ENCODE peak calls at places on chromosomes 12 and 14, in four cellular contexts. Y, D, C and K are unnamed samples.

GRCh38 chr12:101209319-101210302 is at the start of gene SLC5A8:
- DNase-seq in Y (no peak), D (no peak), C (no peak), K (peak; percentile 53)

GRCh38 chr14:54594531-54594930 is 27.6 kb downstream of the SAMD4A start:
- DNase-seq in Y (no peak), D (no peak), C (no peak), K (no peak)

GRCh38 chr12:88793091-88793490 is 212.8 kb upstream of the KITLG start:
- DNase-seq in Y (no peak), D (no peak), C (no peak), K (no peak)

GRCh38 chr12:52197371-52198231 is 5.8 kb upstream of the KRT80 start:
- DNase-seq in Y (no peak), D (no peak), C (no peak), K (no peak)

GRCh38 chr12:3560295-3560620 is 69.3 kb downstream of the PRMT8 start:
- DNase-seq in Y (no peak), D (no peak), C (no peak), K (no peak)

GRCh38 chr12:52007158-52007921 is 594 bp downstream of the TAMALIN start:
- DNase-seq in Y (no peak), D (no peak), C (no peak), K (peak; percentile 43)

GRCh38 chr12:617304-617915 is 45.8 kb downstream of the NINJ2 start:
- DNase-seq in Y (peak; percentile 77), D (no peak), C (no peak), K (no peak)

GRCh38 chr12:79685068-79685467 is 5.7 kb downstream of the PAWR start:
- DNase-seq in Y (peak; percentile 26), D (no peak), C (no peak), K (no peak)

GRCh38 chr14:22811752-22812151 is 3.5 kb downstream of the SLC7A7 start:
- DNase-seq in Y (no peak), D (no peak), C (no peak), K (no peak)

GRCh38 chr14:22886500-22887259 is 3.7 kb downstream of the REM2 start:
- DNase-seq in Y (no peak), D (peak; percentile 93), C (peak; percentile 45), K (peak; percentile 80)

GRCh38 chr14:34065690-34066391 is 115.0 kb upstream of the EGLN3 start:
- DNase-seq in Y (no peak), D (no peak), C (no peak), K (no peak)

GRCh38 chr14:79098324-79098723 is 928.2 kb downstream of the NRXN3 start:
- DNase-seq in Y (no peak), D (no peak), C (no peak), K (no peak)

GRCh38 chr14:106013879-106014376 is 487.5 kb downstream of the TMEM121 start:
- DNase-seq in Y (no peak), D (no peak), C (no peak), K (no peak)

GRCh38 chr12:94648578-94648977 is 1.8 kb downstream of the TMCC3 start:
- DNase-seq in Y (no peak), D (no peak), C (no peak), K (no peak)

GRCh38 chr12:47834199-47835016 is 14.7 kb upstream of the HDAC7 start:
- DNase-seq in Y (no peak), D (peak; percentile 52), C (no peak), K (no peak)

GRCh38 chr12:76277480-76277879 is 70.7 kb downstream of the BBS10 start:
- DNase-seq in Y (no peak), D (no peak), C (no peak), K (no peak)

GRCh38 chr12:59596232-59597143 is 659 bp downstream of the SLC16A7 start:
- DNase-seq in Y (peak; percentile 16), D (no peak), C (peak; percentile 35), K (peak; percentile 73)

GRCh38 chr14:28754209-28754985 is 12.2 kb upstream of the FOXG1 start:
- DNase-seq in Y (peak; percentile 77), D (peak; percentile 44), C (peak; percentile 3), K (peak; percentile 33)

GRCh38 chr12:107027304-107028053 is 40.5 kb upstream of the MTERF2 start:
- DNase-seq in Y (peak; percentile 66), D (no peak), C (no peak), K (no peak)

GRCh38 chr12:126668961-126669360 is 1598.0 kb upstream of the TMEM132C start:
- DNase-seq in Y (no peak), D (no peak), C (no peak), K (no peak)

GRCh38 chr12:123942277-123942653 is 30.4 kb downstream of the CCDC92 start:
- DNase-seq in Y (no peak), D (no peak), C (no peak), K (no peak)

GRCh38 chr14:65011559-65011958 is 24.9 kb downstream of the FNTB start:
- DNase-seq in Y (no peak), D (no peak), C (no peak), K (no peak)

GRCh38 chr14:102930138-102930752 is 7.8 kb downstream of the AMN start:
- DNase-seq in Y (no peak), D (no peak), C (no peak), K (peak; percentile 70)

GRCh38 chr12:32995623-32996022 is 99.0 kb upstream of the PKP2 start:
- DNase-seq in Y (no peak), D (no peak), C (no peak), K (no peak)

GRCh38 chr14:40346275-40346674 is 914.0 kb upstream of the FBXO33 start:
- DNase-seq in Y (no peak), D (no peak), C (no peak), K (no peak)

GRCh38 chr12:94621662-94622359 is 28.5 kb downstream of the TMCC3 start:
- DNase-seq in Y (no peak), D (no peak), C (peak; percentile 87), K (no peak)

GRCh38 chr14:105180598-105181528 is at the start of gene NUDT14:
- DNase-seq in Y (no peak), D (peak; percentile 83), C (no peak), K (peak; percentile 78)

GRCh38 chr12:56522486-56523193 is 1.0 kb downstream of the RBMS2 start:
- DNase-seq in Y (no peak), D (peak; percentile 12), C (no peak), K (no peak)

GRCh38 chr12:52611080-52611468 is 7.3 kb downstream of the KRT73 start:
- DNase-seq in Y (no peak), D (no peak), C (no peak), K (no peak)

GRCh38 chr14:98293527-98293926 is 978.5 kb downstream of the BCL11B start:
- DNase-seq in Y (no peak), D (no peak), C (no peak), K (no peak)

GRCh38 chr12:27644446-27644845 is 51.8 kb upstream of the REP15 start:
- DNase-seq in Y (no peak), D (no peak), C (no peak), K (no peak)

GRCh38 chr14:63432228-63432627 is 110.9 kb downstream of the PPP2R5E start:
- DNase-seq in Y (no peak), D (no peak), C (no peak), K (no peak)

GRCh38 chr14:101991336-101991735 is 27.0 kb downstream of the DYNC1H1 start:
- DNase-seq in Y (no peak), D (no peak), C (peak; percentile 34), K (no peak)

GRCh38 chr12:6230321-6231110 is 30.3 kb downstream of the CD9 start:
- DNase-seq in Y (peak; percentile 92), D (no peak), C (peak; percentile 69), K (no peak)

GRCh38 chr14:73760598-73761586 is 46.7 kb upstream of the PNMA1 start:
- DNase-seq in Y (no peak), D (no peak), C (no peak), K (no peak)

DNA sequence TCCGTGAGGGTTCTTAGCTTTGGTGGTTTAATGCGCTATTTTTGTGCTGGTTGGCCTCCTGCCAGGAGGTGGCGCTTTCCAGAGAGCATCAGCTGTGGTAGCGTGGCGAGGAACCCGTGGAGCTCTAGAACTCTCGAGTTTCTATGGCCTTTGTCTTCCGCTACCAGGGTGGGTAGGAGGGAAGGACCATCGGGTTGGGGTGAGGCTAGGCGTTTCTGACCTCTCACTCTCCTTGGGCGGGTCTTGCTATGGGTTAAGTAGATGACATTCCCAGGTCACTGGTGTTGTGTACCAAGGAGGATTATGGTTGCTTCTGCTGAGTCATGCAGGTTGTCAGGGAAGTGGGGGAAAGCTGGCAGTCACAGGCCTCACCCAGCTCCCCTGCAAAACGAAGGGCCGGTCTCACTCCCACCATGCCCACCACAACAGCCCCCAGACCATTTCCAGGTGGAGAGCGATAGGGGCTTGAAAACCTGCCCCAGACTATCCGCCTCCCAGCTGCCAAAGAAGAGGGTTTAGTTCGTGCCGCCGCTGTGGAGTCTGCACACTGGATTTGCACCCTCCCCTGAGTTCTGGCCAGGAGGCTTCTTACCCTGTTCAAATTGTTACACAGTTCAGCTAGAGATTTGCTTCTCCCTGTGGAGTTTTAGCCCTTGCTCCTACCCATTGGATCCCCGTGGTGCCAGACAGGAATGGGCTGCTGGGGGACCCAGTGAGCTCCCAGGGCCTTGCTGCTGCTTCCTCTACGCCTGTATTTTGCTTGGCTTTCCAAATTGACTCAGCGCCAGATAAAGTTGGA is 21.9 kb downstream of the RNFT2 start:
- DNase-seq in Y (no peak), D (peak; percentile 81), C (no peak), K (peak; percentile 77)
- TF ChIP-seq CBFB in Y (no peak), D (no peak), C (no peak), K (no peak)

GRCh38 chr12:125202421-125202820 is 137.2 kb downstream of the AACS start:
- DNase-seq in Y (no peak), D (no peak), C (no peak), K (no peak)
- TF ChIP-seq CBFB in Y (no peak), D (no peak), C (no peak), K (no peak)

DNA sequence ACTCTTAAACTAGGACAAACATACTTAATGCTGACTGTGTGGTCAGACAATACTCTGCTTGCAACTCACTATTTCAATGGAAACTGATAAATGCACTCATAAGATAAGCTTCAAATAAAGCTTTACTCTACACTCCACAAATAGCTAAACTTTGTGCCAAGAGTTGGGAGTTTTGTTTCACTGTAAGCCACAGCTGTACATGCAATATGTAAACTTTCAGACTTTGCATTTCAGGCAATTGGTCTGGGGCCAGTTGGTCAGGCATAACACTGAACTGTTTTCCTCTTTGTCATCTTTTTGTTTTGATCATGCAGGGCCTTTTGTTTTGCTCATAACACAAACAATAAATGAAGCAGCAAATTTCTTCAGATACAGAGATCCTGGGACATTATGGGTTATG is 426.2 kb downstream of the IPO8 start:
- DNase-seq in Y (no peak), D (no peak), C (no peak), K (no peak)
- TF ChIP-seq CBFB in Y (no peak), D (no peak), C (no peak), K (no peak)

GRCh38 chr12:8953773-8954402 is 4.4 kb upstream of the M6PR start:
- DNase-seq in Y (no peak), D (no peak), C (no peak), K (no peak)
- TF ChIP-seq CBFB in Y (no peak), D (no peak), C (no peak), K (no peak)

GRCh38 chr12:111640498-111640897 is 41.4 kb upstream of the ATXN2 start:
- DNase-seq in Y (no peak), D (no peak), C (no peak), K (no peak)

GRCh38 chr12:111636209-111636928 is 37.3 kb upstream of the ATXN2 start:
- DNase-seq in Y (peak; percentile 56), D (peak; percentile 66), C (no peak), K (peak; percentile 68)

GRCh38 chr12:111638576-111638975 is 39.5 kb upstream of the ATXN2 start:
- DNase-seq in Y (no peak), D (no peak), C (no peak), K (no peak)

GRCh38 chr12:111635524-111635923 is 36.4 kb upstream of the ATXN2 start:
- DNase-seq in Y (no peak), D (peak; percentile 21), C (no peak), K (no peak)
- TF ChIP-seq CBFB in Y (no peak), D (peak; percentile 36), C (no peak), K (no peak)